ENCODE peak calls at places on chromosome 12, in nine cellular contexts. One of them, this sample, is unnamed.

GRCh38 chr12:42475055-42475454 is 114.5 kb downstream of the PRICKLE1 start:
- DNase-seq in heart right ventricle: no peak
- DNase-seq in BJ: no peak
- DNase-seq in pancreas: no peak
- DNase-seq in PC-3: no peak
- DNase-seq in fibroblast of lung: no peak
- DNase-seq in colonic mucosa: no peak
- DNase-seq in GM12864: no peak
- DNase-seq in mucosa of descending colon: no peak
- DNase-seq in this sample: no peak

GRCh38 chr12:124686001-124686884 is 118.8 kb upstream of the NCOR2 start:
- DNase-seq in colonic mucosa: no peak
- DNase-seq in BJ: no peak
- DNase-seq in GM12864: no peak
- DNase-seq in PC-3: peak
- DNase-seq in fibroblast of lung: peak
- DNase-seq in pancreas: no peak
- DNase-seq in mucosa of descending colon: no peak
- DNase-seq in heart right ventricle: no peak
- DNase-seq in this sample: no peak

GRCh38 chr12:105279460-105280056 is 43.6 kb upstream of the APPL2 start:
- DNase-seq in pancreas: no peak
- DNase-seq in BJ: no peak
- DNase-seq in PC-3: no peak
- DNase-seq in GM12864: peak
- DNase-seq in colonic mucosa: peak
- DNase-seq in heart right ventricle: no peak
- DNase-seq in fibroblast of lung: peak
- DNase-seq in mucosa of descending colon: peak
- DNase-seq in this sample: no peak

GRCh38 chr12:510071-510825 is 50.5 kb downstream of the B4GALNT3 start:
- DNase-seq in pancreas: no peak
- DNase-seq in mucosa of descending colon: peak
- DNase-seq in colonic mucosa: peak
- DNase-seq in BJ: no peak
- DNase-seq in heart right ventricle: no peak
- DNase-seq in PC-3: peak
- DNase-seq in GM12864: no peak
- DNase-seq in fibroblast of lung: no peak
- DNase-seq in this sample: no peak

GRCh38 chr12:98373982-98374381 is 141.4 kb upstream of the TMPO start:
- DNase-seq in heart right ventricle: no peak
- DNase-seq in BJ: no peak
- DNase-seq in GM12864: no peak
- DNase-seq in fibroblast of lung: no peak
- DNase-seq in pancreas: no peak
- DNase-seq in colonic mucosa: no peak
- DNase-seq in PC-3: no peak
- DNase-seq in mucosa of descending colon: no peak
- DNase-seq in this sample: no peak

GRCh38 chr12:106903241-106903950 is 52.3 kb upstream of the TMEM263 start:
- DNase-seq in heart right ventricle: peak
- DNase-seq in colonic mucosa: peak
- DNase-seq in fibroblast of lung: peak
- DNase-seq in BJ: peak
- DNase-seq in GM12864: no peak
- DNase-seq in PC-3: peak
- DNase-seq in mucosa of descending colon: peak
- DNase-seq in pancreas: peak
- DNase-seq in this sample: no peak

GRCh38 chr12:114316076-114316475 is 89.9 kb downstream of the TBX5 start:
- DNase-seq in fibroblast of lung: peak
- DNase-seq in colonic mucosa: no peak
- DNase-seq in GM12864: no peak
- DNase-seq in BJ: no peak
- DNase-seq in PC-3: peak
- DNase-seq in pancreas: no peak
- DNase-seq in mucosa of descending colon: no peak
- DNase-seq in heart right ventricle: no peak
- DNase-seq in this sample: no peak

GRCh38 chr12:88897723-88898122 is 317.5 kb upstream of the KITLG start:
- DNase-seq in pancreas: no peak
- DNase-seq in fibroblast of lung: peak
- DNase-seq in GM12864: no peak
- DNase-seq in colonic mucosa: no peak
- DNase-seq in heart right ventricle: no peak
- DNase-seq in PC-3: no peak
- DNase-seq in BJ: no peak
- DNase-seq in mucosa of descending colon: no peak
- DNase-seq in this sample: no peak

GRCh38 chr12:13195244-13195643 is 1.3 kb upstream of the EMP1 start:
- DNase-seq in colonic mucosa: no peak
- DNase-seq in PC-3: peak
- DNase-seq in pancreas: no peak
- DNase-seq in heart right ventricle: no peak
- DNase-seq in mucosa of descending colon: no peak
- DNase-seq in BJ: no peak
- DNase-seq in GM12864: no peak
- DNase-seq in fibroblast of lung: no peak
- DNase-seq in this sample: no peak

GRCh38 chr12:113473942-113474341 is 2.3 kb upstream of the LHX5 start:
- DNase-seq in mucosa of descending colon: no peak
- DNase-seq in heart right ventricle: no peak
- DNase-seq in colonic mucosa: no peak
- DNase-seq in BJ: no peak
- DNase-seq in GM12864: no peak
- DNase-seq in fibroblast of lung: no peak
- DNase-seq in PC-3: peak
- DNase-seq in pancreas: no peak
- DNase-seq in this sample: no peak

GRCh38 chr12:94941440-94941862 is 62.0 kb downstream of the NDUFA12 start:
- DNase-seq in PC-3: peak
- DNase-seq in pancreas: no peak
- DNase-seq in BJ: peak
- DNase-seq in GM12864: peak
- DNase-seq in mucosa of descending colon: peak
- DNase-seq in colonic mucosa: peak
- DNase-seq in fibroblast of lung: peak
- DNase-seq in heart right ventricle: peak
- DNase-seq in this sample: no peak

GRCh38 chr12:45994736-45995135 is 4.4 kb upstream of the SCAF11 start:
- DNase-seq in fibroblast of lung: no peak
- DNase-seq in heart right ventricle: no peak
- DNase-seq in PC-3: no peak
- DNase-seq in BJ: no peak
- DNase-seq in pancreas: no peak
- DNase-seq in GM12864: no peak
- DNase-seq in mucosa of descending colon: no peak
- DNase-seq in colonic mucosa: no peak
- DNase-seq in this sample: no peak

GRCh38 chr12:129467289-129467688 is 436.5 kb downstream of the TMEM132D start:
- DNase-seq in pancreas: no peak
- DNase-seq in BJ: no peak
- DNase-seq in mucosa of descending colon: no peak
- DNase-seq in heart right ventricle: no peak
- DNase-seq in colonic mucosa: no peak
- DNase-seq in GM12864: no peak
- DNase-seq in fibroblast of lung: no peak
- DNase-seq in PC-3: no peak
- DNase-seq in this sample: no peak

GRCh38 chr12:52873832-52874572 is 25.2 kb upstream of the KRT78 start:
- DNase-seq in PC-3: peak
- DNase-seq in colonic mucosa: peak
- DNase-seq in heart right ventricle: peak
- DNase-seq in mucosa of descending colon: peak
- DNase-seq in pancreas: peak
- DNase-seq in BJ: peak
- DNase-seq in GM12864: no peak
- DNase-seq in fibroblast of lung: peak
- DNase-seq in this sample: peak

GRCh38 chr12:111274820-111275219 is 94.1 kb downstream of the PHETA1 start:
- DNase-seq in BJ: no peak
- DNase-seq in heart right ventricle: no peak
- DNase-seq in colonic mucosa: no peak
- DNase-seq in mucosa of descending colon: no peak
- DNase-seq in GM12864: no peak
- DNase-seq in pancreas: no peak
- DNase-seq in PC-3: peak
- DNase-seq in fibroblast of lung: no peak
- DNase-seq in this sample: no peak

GRCh38 chr12:90575995-90576394 is 379.0 kb downstream of the CCER1 start:
- DNase-seq in GM12864: no peak
- DNase-seq in mucosa of descending colon: peak
- DNase-seq in PC-3: no peak
- DNase-seq in pancreas: no peak
- DNase-seq in heart right ventricle: no peak
- DNase-seq in fibroblast of lung: no peak
- DNase-seq in colonic mucosa: no peak
- DNase-seq in BJ: no peak
- DNase-seq in this sample: no peak

GRCh38 chr12:43921666-43922337 is 85.9 kb downstream of the TMEM117 start:
- DNase-seq in PC-3: no peak
- DNase-seq in heart right ventricle: no peak
- DNase-seq in GM12864: no peak
- DNase-seq in mucosa of descending colon: no peak
- DNase-seq in fibroblast of lung: no peak
- DNase-seq in pancreas: no peak
- DNase-seq in colonic mucosa: no peak
- DNase-seq in BJ: peak
- DNase-seq in this sample: peak

GRCh38 chr12:19248929-19249602 is 119.5 kb downstream of the PLEKHA5 start:
- DNase-seq in colonic mucosa: no peak
- DNase-seq in pancreas: no peak
- DNase-seq in GM12864: no peak
- DNase-seq in PC-3: no peak
- DNase-seq in mucosa of descending colon: no peak
- DNase-seq in fibroblast of lung: peak
- DNase-seq in heart right ventricle: no peak
- DNase-seq in BJ: no peak
- DNase-seq in this sample: no peak

GRCh38 chr12:100043657-100044056 is 58.9 kb upstream of the ANKS1B start:
- DNase-seq in pancreas: no peak
- DNase-seq in fibroblast of lung: no peak
- DNase-seq in BJ: no peak
- DNase-seq in heart right ventricle: no peak
- DNase-seq in mucosa of descending colon: no peak
- DNase-seq in PC-3: peak
- DNase-seq in colonic mucosa: no peak
- DNase-seq in GM12864: no peak
- DNase-seq in this sample: no peak

GRCh38 chr12:93256258-93256969 is 121.3 kb upstream of the NUDT4 start:
- DNase-seq in fibroblast of lung: no peak
- DNase-seq in GM12864: no peak
- DNase-seq in BJ: no peak
- DNase-seq in heart right ventricle: no peak
- DNase-seq in colonic mucosa: no peak
- DNase-seq in PC-3: no peak
- DNase-seq in pancreas: no peak
- DNase-seq in mucosa of descending colon: no peak
- DNase-seq in this sample: no peak

GRCh38 chr12:124506145-124506831 is 61.1 kb downstream of the NCOR2 start:
- DNase-seq in BJ: peak
- DNase-seq in heart right ventricle: peak
- DNase-seq in PC-3: peak
- DNase-seq in pancreas: peak
- DNase-seq in colonic mucosa: peak
- DNase-seq in GM12864: no peak
- DNase-seq in mucosa of descending colon: peak
- DNase-seq in fibroblast of lung: no peak
- DNase-seq in this sample: peak

DNA sequence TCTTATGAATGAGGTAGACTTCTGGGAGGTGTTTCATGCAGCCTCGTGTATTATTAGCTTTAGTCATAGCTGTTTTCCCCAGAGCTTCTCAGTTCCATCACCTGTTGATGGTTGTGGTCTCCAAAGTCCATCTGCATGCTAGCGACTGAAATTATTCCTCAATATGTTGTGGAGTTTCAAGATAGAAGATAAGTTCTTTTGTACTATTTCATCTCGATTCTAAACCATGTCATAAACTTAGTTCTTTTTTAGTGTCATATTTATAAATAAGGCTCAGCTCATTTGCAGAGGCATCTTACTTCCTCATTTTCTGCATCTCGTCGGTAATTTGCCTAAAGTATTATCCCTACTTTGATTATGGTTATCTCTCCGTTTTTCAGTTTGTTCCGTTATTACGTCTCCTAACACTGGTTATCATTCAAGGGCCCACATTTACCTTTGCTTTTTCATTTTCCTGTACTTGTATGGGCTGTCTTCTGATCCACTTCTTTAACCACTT is 119.1 kb downstream of the ITPR2 start:
- DNase-seq in heart right ventricle: no peak
- DNase-seq in colonic mucosa: no peak
- DNase-seq in mucosa of descending colon: no peak
- DNase-seq in PC-3: no peak
- DNase-seq in fibroblast of lung: no peak
- DNase-seq in BJ: no peak
- DNase-seq in GM12864: peak
- DNase-seq in pancreas: no peak
- DNase-seq in this sample: no peak
- TF ChIP-seq CTCF in heart right ventricle: no peak
- TF ChIP-seq CTCF in colonic mucosa: no peak
- TF ChIP-seq CTCF in mucosa of descending colon: no peak
- TF ChIP-seq CTCF in PC-3: no peak
- TF ChIP-seq CTCF in fibroblast of lung: no peak
- TF ChIP-seq CTCF in BJ: no peak
- TF ChIP-seq CTCF in GM12864: no peak
- TF ChIP-seq CTCF in pancreas: no peak
- TF ChIP-seq CTCF in this sample: no peak

GRCh38 chr12:47740536-47741339 is 15.4 kb upstream of the ENDOU start:
- DNase-seq in colonic mucosa: no peak
- DNase-seq in fibroblast of lung: no peak
- DNase-seq in pancreas: peak
- DNase-seq in BJ: no peak
- DNase-seq in PC-3: no peak
- DNase-seq in heart right ventricle: peak
- DNase-seq in GM12864: no peak
- DNase-seq in mucosa of descending colon: no peak
- DNase-seq in this sample: no peak
- H3K4me3 ChIP-seq in colonic mucosa: no peak
- H3K4me3 ChIP-seq in fibroblast of lung: no peak
- H3K4me3 ChIP-seq in pancreas: no peak
- H3K4me3 ChIP-seq in BJ: no peak
- H3K4me3 ChIP-seq in PC-3: no peak
- H3K4me3 ChIP-seq in heart right ventricle: no peak
- H3K4me3 ChIP-seq in GM12864: no peak
- H3K4me3 ChIP-seq in mucosa of descending colon: no peak
- H3K4me3 ChIP-seq in this sample: no peak

GRCh38 chr12:55092579-55092978 is 33.6 kb upstream of the OR9K2 start:
- DNase-seq in mucosa of descending colon: no peak
- DNase-seq in heart right ventricle: no peak
- DNase-seq in fibroblast of lung: no peak
- DNase-seq in pancreas: no peak
- DNase-seq in BJ: no peak
- DNase-seq in GM12864: no peak
- DNase-seq in PC-3: no peak
- DNase-seq in colonic mucosa: no peak
- DNase-seq in this sample: no peak
- TF ChIP-seq CTCF in mucosa of descending colon: no peak
- TF ChIP-seq CTCF in heart right ventricle: no peak
- TF ChIP-seq CTCF in fibroblast of lung: no peak
- TF ChIP-seq CTCF in pancreas: no peak
- TF ChIP-seq CTCF in BJ: no peak
- TF ChIP-seq CTCF in GM12864: peak
- TF ChIP-seq CTCF in PC-3: no peak
- TF ChIP-seq CTCF in colonic mucosa: no peak
- TF ChIP-seq CTCF in this sample: no peak

GRCh38 chr12:48881652-48882324 is 16.1 kb upstream of the RND1 start:
- DNase-seq in GM12864: no peak
- DNase-seq in colonic mucosa: no peak
- DNase-seq in heart right ventricle: no peak
- DNase-seq in PC-3: no peak
- DNase-seq in pancreas: no peak
- DNase-seq in mucosa of descending colon: no peak
- DNase-seq in BJ: no peak
- DNase-seq in fibroblast of lung: no peak
- DNase-seq in this sample: no peak
- H3K4me3 ChIP-seq in GM12864: no peak
- H3K4me3 ChIP-seq in colonic mucosa: no peak
- H3K4me3 ChIP-seq in heart right ventricle: no peak
- H3K4me3 ChIP-seq in PC-3: peak
- H3K4me3 ChIP-seq in pancreas: no peak
- H3K4me3 ChIP-seq in mucosa of descending colon: no peak
- H3K4me3 ChIP-seq in BJ: peak
- H3K4me3 ChIP-seq in fibroblast of lung: no peak
- H3K4me3 ChIP-seq in this sample: no peak